ENCODE peak calls at places on chromosomes 12 and 14, in nine cellular contexts. J is AG09319, T is Calu3, Q is kidney, H is bronchial epithelial cell, U is heart right ventricle, V is GM20000, S is transverse colon, L is GM10248. D is an unnamed sample.

GRCh38 chr14:31937730-31938346 is 139.3 kb upstream of the ARHGAP5 start:
- DNase-seq in U (peak), H (peak), T (peak), J (peak), Q (no peak), V (peak), L (peak), S (peak), D (no peak)

GRCh38 chr14:102345232-102345631 is 17.5 kb downstream of the CINP start:
- DNase-seq in J (no peak), V (no peak), L (no peak), S (no peak), U (no peak), H (no peak), T (no peak), Q (no peak), D (no peak)

GRCh38 chr12:27109339-27110023 is 27.1 kb upstream of the C12orf71 start:
- DNase-seq in U (no peak), J (no peak), S (no peak), V (no peak), H (peak), Q (no peak), L (no peak), T (no peak), D (no peak)

GRCh38 chr14:85471156-85471555 is 58.8 kb upstream of the FLRT2 start:
- DNase-seq in V (no peak), J (peak), U (no peak), L (no peak), H (no peak), T (no peak), S (no peak), Q (no peak), D (no peak)

GRCh38 chr14:69101331-69101826 is 51.5 kb downstream of the DCAF5 start:
- DNase-seq in L (peak), H (peak), Q (no peak), S (no peak), U (peak), J (peak), V (no peak), T (peak), D (no peak)

GRCh38 chr12:40714636-40715035 is 22.4 kb downstream of the CNTN1 start:
- DNase-seq in L (no peak), H (no peak), V (no peak), S (no peak), J (no peak), T (no peak), Q (no peak), U (no peak), D (no peak)

GRCh38 chr12:24854908-24855307 is 94.0 kb downstream of the BCAT1 start:
- DNase-seq in L (no peak), T (no peak), S (no peak), J (no peak), Q (no peak), H (no peak), V (no peak), U (no peak), D (no peak)

GRCh38 chr12:6958609-6959375 is 7.6 kb downstream of the PTPN6 start:
- DNase-seq in Q (peak), V (peak), H (no peak), U (peak), J (no peak), S (peak), T (no peak), L (peak), D (no peak)

GRCh38 chr12:59929091-59929490 is 333.3 kb downstream of the SLC16A7 start:
- DNase-seq in V (no peak), J (peak), T (no peak), Q (no peak), L (no peak), U (no peak), H (peak), S (no peak), D (no peak)

GRCh38 chr12:108915632-108916133 is 35.8 kb downstream of the DAO start:
- DNase-seq in U (no peak), H (no peak), V (no peak), S (no peak), J (no peak), L (no peak), Q (no peak), T (no peak), D (no peak)

GRCh38 chr14:65940056-65940735 is 527.7 kb downstream of the FUT8 start:
- DNase-seq in S (no peak), L (peak), H (peak), U (no peak), J (no peak), V (peak), Q (no peak), T (peak), D (peak)

GRCh38 chr12:106647793-106648514 is 65.2 kb downstream of the RFX4 start:
- DNase-seq in T (peak), S (no peak), Q (no peak), H (no peak), J (no peak), V (no peak), L (no peak), U (no peak), D (no peak)

GRCh38 chr12:70555081-70555480 is 82.1 kb downstream of the PTPRB start:
- DNase-seq in H (no peak), U (no peak), T (no peak), Q (no peak), J (no peak), V (no peak), L (no peak), S (no peak), D (no peak)

GRCh38 chr14:35963209-35963608 is 137.1 kb downstream of the BRMS1L start:
- DNase-seq in H (peak), Q (no peak), J (no peak), U (no peak), T (peak), S (no peak), L (no peak), V (no peak), D (no peak)

GRCh38 chr14:57943038-57943437 is 77.1 kb upstream of the SLC35F4 start:
- DNase-seq in Q (no peak), V (no peak), S (no peak), J (no peak), H (no peak), T (no peak), L (no peak), U (no peak), D (no peak)

GRCh38 chr14:101097109-101097793 is 193.7 kb upstream of the RTL1 start:
- DNase-seq in Q (no peak), L (no peak), V (no peak), U (no peak), J (no peak), S (no peak), T (no peak), H (peak), D (no peak)

GRCh38 chr12:52518574-52519469 is 1.4 kb downstream of the KRT5 start:
- DNase-seq in H (no peak), U (no peak), L (no peak), T (no peak), V (no peak), J (no peak), Q (no peak), S (no peak), D (no peak)

GRCh38 chr12:25256826-25257225 is 6.1 kb upstream of the KRAS start:
- DNase-seq in H (peak), J (no peak), T (no peak), Q (no peak), S (no peak), V (no peak), U (no peak), L (no peak), D (no peak)

GRCh38 chr14:59870277-59871165 is at the start of gene RTN1:
- DNase-seq in S (peak), T (peak), J (no peak), L (peak), U (peak), H (peak), V (peak), Q (peak), D (peak)

GRCh38 chr14:70707138-70708038 is 65.7 kb downstream of the TTC9 start:
- DNase-seq in Q (peak), S (no peak), V (peak), J (no peak), U (no peak), T (peak), L (peak), H (peak), D (no peak)

GRCh38 chr14:24172871-24173281 is 996 bp downstream of the REC8 start:
- DNase-seq in T (no peak), L (no peak), S (no peak), H (no peak), J (no peak), V (no peak), Q (peak), U (no peak), D (no peak)

GRCh38 chr12:116074686-116075085 is 202.8 kb downstream of the MED13L start:
- DNase-seq in S (no peak), V (no peak), U (no peak), H (no peak), L (no peak), J (no peak), Q (no peak), T (no peak), D (no peak)

GRCh38 chr12:111429760-111430417 is 24.2 kb downstream of the SH2B3 start:
- DNase-seq in J (no peak), H (no peak), U (no peak), S (no peak), L (peak), Q (peak), V (no peak), T (no peak), D (no peak)

GRCh38 chr12:102971227-102971626 is 13.8 kb downstream of the ASCL1 start:
- DNase-seq in T (no peak), Q (no peak), S (no peak), L (no peak), U (no peak), J (no peak), H (no peak), V (no peak), D (no peak)

GRCh38 chr12:105018001-105018400 is 31.9 kb downstream of the NOPCHAP1 start:
- DNase-seq in J (no peak), H (peak), T (no peak), Q (no peak), V (no peak), U (no peak), S (no peak), L (no peak), D (no peak)

GRCh38 chr14:75002392-75003249 is at the start of gene EIF2B2:
- DNase-seq in S (peak), J (peak), L (peak), U (peak), V (peak), T (peak), H (peak), Q (peak), D (peak)
- TF ChIP-seq CTCF in S (peak), J (no peak), L (no peak), U (peak), V (no peak), T (no peak), H (no peak), Q (peak), D (no peak)

DNA sequence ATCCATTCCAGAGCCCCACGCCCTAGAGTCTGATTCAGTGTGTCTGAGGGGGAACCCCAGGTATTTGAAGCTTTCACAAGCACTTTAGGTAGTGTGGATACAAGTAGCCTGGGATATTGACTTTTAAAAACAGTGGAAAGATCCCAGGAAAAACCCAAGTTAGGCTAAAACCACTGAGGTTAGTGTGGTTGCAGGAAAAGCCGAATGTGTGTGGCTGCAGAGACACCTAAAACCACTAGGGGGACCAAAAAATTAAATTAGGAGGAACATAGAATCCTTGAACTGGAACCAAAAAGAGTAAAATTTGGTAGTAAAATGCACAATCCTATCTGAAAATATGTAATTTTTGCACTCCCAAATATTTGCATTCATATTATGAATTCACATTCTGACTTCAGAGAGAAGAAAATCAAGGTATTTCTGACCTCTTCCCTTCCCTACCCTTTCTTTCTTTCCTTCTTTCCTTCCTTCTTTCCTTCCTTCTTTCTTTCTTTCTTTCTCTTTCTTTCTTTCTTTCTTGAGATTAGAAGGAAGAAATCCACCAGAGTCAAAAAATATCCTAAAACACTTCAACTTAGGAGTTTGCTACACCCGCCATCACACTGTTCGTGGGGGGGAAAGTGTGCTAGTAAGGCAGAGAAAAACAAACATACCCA is 37.8 kb downstream of the SLCO1A2 start:
- DNase-seq in S (no peak), J (no peak), H (peak), V (peak), U (no peak), Q (no peak), L (peak), T (peak), D (no peak)
- TF ChIP-seq CTCF in S (peak), J (peak), H (peak), V (peak), U (peak), Q (peak), L (peak), T (peak), D (peak)

DNA sequence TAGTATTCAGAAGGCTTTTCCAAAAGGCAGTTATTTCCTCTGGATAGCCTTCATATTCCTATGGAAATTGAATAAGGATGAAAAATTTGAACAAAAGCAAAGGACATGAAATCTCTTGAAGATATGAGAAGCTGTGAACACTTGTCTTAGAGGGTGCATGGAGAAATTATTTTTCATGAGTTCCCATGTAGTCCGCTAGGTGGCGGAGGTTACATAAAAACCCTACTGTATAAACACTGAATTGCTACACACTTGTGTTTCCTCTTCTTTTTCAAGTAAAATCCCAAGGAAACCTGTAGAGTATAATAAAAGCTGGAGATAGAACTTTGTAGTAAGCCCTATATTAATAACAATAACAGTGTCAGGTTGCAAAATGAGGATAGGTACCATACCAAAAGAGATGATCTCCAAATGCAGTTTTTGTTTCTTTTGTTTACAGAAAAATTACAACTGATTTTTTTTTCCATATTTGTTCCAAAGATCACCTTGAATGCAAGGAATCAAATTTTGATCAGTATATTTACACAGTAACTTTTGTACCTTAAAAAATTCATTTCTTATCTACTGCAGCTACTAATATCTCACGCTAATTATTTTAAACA is 37.8 kb upstream of the OR4E1 start:
- DNase-seq in S (peak), H (peak), J (no peak), V (peak), Q (no peak), T (peak), U (no peak), L (peak), D (no peak)
- TF ChIP-seq CTCF in S (peak), H (peak), J (peak), V (peak), Q (peak), T (peak), U (peak), L (peak), D (peak)

DNA sequence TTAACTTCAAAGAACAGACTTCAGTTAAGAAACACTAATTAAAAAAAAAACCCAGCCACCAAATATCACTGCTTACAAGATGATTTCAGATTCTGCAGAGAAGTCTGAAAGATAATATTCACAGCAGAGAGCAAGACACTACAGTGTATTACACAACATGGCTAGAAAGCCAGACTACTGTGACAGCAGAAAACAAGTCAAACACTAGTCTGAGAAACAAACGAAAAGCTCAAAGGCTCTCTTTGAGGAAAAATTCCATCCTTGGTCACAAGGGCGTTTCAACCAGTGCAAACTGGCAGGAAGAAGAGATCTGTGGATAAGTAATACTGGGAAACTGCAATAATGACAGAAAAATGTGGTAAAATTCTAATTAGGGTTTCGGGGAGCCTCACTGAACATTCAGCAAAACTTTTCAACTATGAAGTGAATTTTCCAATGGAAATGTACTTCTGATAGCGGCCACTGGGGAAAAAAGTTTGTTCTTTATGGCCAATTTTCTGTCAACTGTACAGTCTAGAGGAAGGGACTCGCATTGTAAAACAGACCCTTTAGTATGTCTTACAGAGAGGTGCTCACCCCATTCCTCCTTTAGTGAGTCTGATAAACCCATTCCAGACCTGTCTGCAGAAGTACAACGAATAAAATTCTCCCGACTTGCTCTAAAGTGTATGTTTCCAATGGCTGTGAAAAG is 50.4 kb downstream of the ACADS start:
- DNase-seq in H (no peak), Q (no peak), U (no peak), S (no peak), J (no peak), L (no peak), V (no peak), T (no peak), D (no peak)
- TF ChIP-seq CTCF in H (no peak), Q (peak), U (no peak), S (peak), J (no peak), L (no peak), V (no peak), T (no peak), D (no peak)

DNA sequence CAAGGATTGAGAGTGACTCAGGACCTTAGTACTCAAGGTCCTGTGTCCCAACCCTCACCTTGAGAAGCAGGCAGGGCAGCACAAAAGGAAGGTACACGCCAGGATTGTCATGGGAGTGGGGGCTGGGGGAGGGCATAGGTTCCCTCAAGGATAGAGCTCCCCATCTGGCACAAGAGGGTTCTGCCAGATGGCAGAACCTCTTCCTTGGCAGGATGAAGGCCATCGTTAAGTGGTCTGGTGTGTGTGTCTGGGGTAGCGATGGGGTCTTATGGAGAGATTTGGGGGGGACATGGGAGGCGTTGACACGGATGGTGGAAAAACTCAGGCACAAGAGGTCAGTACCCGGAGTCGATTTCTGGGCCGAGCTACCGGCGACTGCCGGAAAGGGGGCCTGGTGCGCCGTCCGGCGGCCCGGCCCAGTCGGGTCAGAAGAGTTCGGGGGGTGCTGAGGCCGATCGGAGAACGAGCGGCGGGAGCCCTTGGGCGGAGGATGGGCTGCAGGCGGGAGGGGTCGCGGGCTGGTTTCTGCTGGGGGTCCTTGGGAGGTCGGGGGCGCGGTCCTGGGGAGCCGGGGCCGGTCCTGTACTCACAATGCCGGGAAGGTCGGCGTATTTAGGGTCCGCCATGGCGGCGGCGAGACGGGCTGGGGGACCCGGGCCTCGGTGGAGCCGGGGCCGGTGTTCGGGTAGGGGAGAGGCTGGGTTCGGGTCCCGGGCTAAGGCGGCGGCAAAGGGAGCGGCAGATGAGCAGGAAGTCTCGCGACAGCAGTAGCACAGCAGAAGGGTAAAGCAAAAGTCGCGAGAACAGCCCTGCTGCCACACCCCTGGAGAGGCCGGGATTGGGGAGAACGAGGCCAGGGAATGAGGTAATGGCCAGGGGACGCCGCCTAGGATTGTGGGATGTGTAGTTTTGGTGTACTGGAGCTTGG is at the start of gene DCTN2:
- DNase-seq in T (peak), Q (peak), U (peak), L (peak), H (peak), V (peak), J (peak), S (peak), D (peak)
- TF ChIP-seq CTCF in T (no peak), Q (no peak), U (no peak), L (peak), H (peak), V (no peak), J (no peak), S (peak), D (peak)

GRCh38 chr12:30837595-30837994 is 82.8 kb upstream of the CAPRIN2 start:
- DNase-seq in J (no peak), S (no peak), H (no peak), V (no peak), Q (no peak), U (no peak), L (no peak), T (no peak), D (no peak)
- TF ChIP-seq CTCF in J (no peak), S (no peak), H (no peak), V (no peak), Q (no peak), U (no peak), L (no peak), T (no peak), D (no peak)

GRCh38 chr12:87793134-87793533 is 236.1 kb downstream of the C12orf50 start:
- DNase-seq in L (no peak), S (no peak), T (no peak), H (no peak), J (no peak), U (no peak), V (no peak), Q (no peak), D (no peak)
- TF ChIP-seq CTCF in L (no peak), S (no peak), T (no peak), H (no peak), J (no peak), U (no peak), V (no peak), Q (no peak), D (no peak)

DNA sequence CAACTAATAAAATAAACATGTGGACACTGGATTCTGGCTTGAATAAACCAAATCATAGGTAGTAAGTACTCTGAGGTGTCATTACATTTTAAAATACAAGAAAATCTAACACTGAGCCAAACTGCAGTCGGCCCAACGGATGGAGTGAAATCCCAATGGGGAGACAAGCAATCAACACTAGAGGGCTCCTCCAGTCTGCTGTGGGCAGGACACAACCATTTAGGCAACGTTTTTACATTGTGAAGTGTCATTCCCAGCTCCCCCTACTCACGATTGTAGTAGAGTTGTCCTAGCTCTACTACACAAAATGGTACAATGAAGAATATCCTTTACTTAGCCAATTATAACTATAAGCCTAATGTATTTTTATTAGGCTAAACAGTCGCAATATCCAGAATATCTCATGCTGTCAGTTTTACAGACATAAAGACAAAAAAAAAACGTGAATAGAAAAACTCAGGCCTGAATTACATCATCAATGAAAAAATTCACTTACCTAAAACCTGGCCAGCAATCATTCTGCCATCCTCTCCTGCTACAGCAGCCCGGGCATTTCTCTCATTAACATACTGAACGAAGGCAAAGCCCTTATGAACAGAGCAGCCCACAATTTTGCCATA is 35.7 kb downstream of the HNRNPC start:
- DNase-seq in U (no peak), Q (no peak), T (no peak), H (no peak), J (no peak), L (no peak), V (no peak), S (no peak), D (no peak)
- TF ChIP-seq CTCF in U (peak), Q (peak), T (no peak), H (peak), J (peak), L (peak), V (no peak), S (no peak), D (peak)

GRCh38 chr12:124480469-124481256 is 86.7 kb downstream of the NCOR2 start:
- DNase-seq in S (peak), T (peak), V (peak), J (peak), Q (peak), L (peak), H (no peak), U (no peak), D (no peak)
- TF ChIP-seq CTCF in S (no peak), T (no peak), V (no peak), J (no peak), Q (no peak), L (no peak), H (no peak), U (peak), D (no peak)

D was measured in LNCaP clone FGC.